ENCODE peak calls at places on chromosomes 4 and X, in four cellular contexts. B, V, A and X are unnamed samples.

GRCh38 chrX:134849390-134849789 is 141.4 kb upstream of the SMIM10 start:
- DNase-seq in B (no peak), V (no peak), A (no peak), X (no peak)

GRCh38 chrX:134749651-134750450 is 91.6 kb upstream of the PLAC1 start:
- DNase-seq in B (no peak), V (no peak), A (no peak), X (no peak)

GRCh38 chrX:51889851-51890250 is 3.6 kb upstream of the MAGED1 start:
- DNase-seq in B (no peak), V (no peak), A (no peak), X (no peak)

GRCh38 chr4:111323496-111323895 is 700.6 kb upstream of the PITX2 start:
- DNase-seq in B (no peak), V (no peak), A (no peak), X (no peak)

GRCh38 chr4:4569036-4569435 is 27.2 kb upstream of the STX18 start:
- DNase-seq in B (no peak), V (no peak), A (no peak), X (no peak)

GRCh38 chrX:54715621-54716020 is 82.4 kb downstream of the ITIH6 start:
- DNase-seq in B (no peak), V (no peak), A (no peak), X (no peak)

GRCh38 chr4:42327323-42327722 is 70.0 kb upstream of the SHISA3 start:
- DNase-seq in B (no peak), V (no peak), A (no peak), X (no peak)

GRCh38 chrX:72349190-72349589 is 43.5 kb upstream of the CITED1 start:
- DNase-seq in B (no peak), V (no peak), A (no peak), X (no peak)

GRCh38 chrX:128458888-128459287 is 406.7 kb upstream of the ACTRT1 start:
- DNase-seq in B (no peak), V (no peak), A (no peak), X (no peak)

GRCh38 chrX:37302569-37302968 is 46.6 kb upstream of the PRRG1 start:
- DNase-seq in B (peak), V (no peak), A (peak), X (peak)

GRCh38 chrX:96685205-96686099 is 810 bp downstream of the DIAPH2 start:
- DNase-seq in B (peak), V (no peak), A (no peak), X (peak)

GRCh38 chrX:39693298-39693697 is 404.5 kb downstream of the BCOR start:
- DNase-seq in B (no peak), V (no peak), A (peak), X (no peak)

GRCh38 chr4:151797131-151797530 is 36.3 kb upstream of the GATB start:
- DNase-seq in B (no peak), V (no peak), A (no peak), X (no peak)

GRCh38 chrX:139889760-139890159 is 43.1 kb downstream of the ATP11C start:
- DNase-seq in B (no peak), V (no peak), A (no peak), X (no peak)

GRCh38 chrX:139892512-139892911 is 40.3 kb downstream of the ATP11C start:
- DNase-seq in B (no peak), V (no peak), A (no peak), X (no peak)

DNA sequence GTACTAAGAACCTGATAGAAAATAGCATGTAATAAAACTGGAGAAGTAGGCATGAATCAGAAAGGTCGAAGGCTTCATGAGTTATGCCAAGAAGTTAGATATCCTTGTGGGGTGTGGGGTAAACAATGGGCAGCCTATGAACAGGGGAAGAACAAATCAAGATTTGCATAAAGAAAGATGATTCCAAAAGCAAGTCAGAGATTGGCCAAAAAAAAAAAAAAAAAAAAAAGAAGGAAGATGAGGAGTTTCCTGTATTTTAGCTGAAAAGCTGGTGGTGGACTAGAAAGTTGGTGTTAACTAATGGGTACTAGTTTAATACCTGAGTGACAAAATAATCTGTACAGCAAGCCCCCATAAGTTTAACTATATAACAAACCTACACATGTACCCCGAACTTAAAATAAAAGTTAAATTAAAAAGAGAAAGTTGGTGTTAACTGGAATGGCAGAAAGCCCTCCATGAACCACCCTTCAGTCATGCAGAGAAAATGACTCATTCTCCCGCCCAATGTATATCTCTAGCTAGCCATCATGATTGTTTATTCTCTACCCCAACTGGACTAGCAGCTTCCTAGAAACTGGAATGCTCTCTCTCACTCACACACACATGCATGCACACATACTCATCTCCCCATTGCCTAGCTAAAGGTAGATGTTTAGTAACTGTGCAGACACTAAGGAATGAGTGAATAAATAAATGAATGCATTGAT is 41.7 kb downstream of the ATP11C start:
- DNase-seq in B (no peak), V (no peak), A (peak), X (no peak)
- TF ChIP-seq HMGXB4 in B (no peak), V (no peak), A (no peak), X (no peak)

DNA sequence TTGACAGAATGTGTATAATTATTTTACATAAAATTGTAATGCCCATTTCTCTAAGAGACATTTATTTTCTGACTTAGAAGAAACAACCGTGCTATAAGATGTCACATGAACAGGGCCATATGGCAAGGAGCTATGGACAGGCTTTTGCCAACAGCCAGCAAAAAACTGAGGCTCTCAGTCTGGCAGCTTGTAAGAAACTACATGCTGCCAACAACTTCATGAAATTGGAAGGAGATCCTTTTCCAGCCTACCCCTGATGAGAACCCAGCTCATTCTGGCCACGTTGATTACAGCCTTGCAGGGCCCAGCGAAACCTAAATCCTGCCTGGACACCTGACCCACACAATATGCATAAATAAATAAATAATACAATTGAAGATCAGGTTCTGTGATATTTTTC is 250.3 kb upstream of the ARSJ start:
- DNase-seq in B (no peak), V (no peak), A (no peak), X (no peak)
- TF ChIP-seq USF2 in B (no peak), V (no peak), A (no peak), X (no peak)

GRCh38 chr4:83075696-83076095 is 38.8 kb downstream of the PLAC8 start:
- DNase-seq in B (no peak), V (no peak), A (no peak), X (no peak)
- TF ChIP-seq HMGXB4 in B (no peak), V (no peak), A (no peak), X (no peak)

GRCh38 chrX:85828771-85829170 is 218.6 kb downstream of the CHM start:
- DNase-seq in B (no peak), V (no peak), A (no peak), X (no peak)
- TF ChIP-seq USF2 in B (no peak), V (no peak), A (no peak), X (no peak)

DNA sequence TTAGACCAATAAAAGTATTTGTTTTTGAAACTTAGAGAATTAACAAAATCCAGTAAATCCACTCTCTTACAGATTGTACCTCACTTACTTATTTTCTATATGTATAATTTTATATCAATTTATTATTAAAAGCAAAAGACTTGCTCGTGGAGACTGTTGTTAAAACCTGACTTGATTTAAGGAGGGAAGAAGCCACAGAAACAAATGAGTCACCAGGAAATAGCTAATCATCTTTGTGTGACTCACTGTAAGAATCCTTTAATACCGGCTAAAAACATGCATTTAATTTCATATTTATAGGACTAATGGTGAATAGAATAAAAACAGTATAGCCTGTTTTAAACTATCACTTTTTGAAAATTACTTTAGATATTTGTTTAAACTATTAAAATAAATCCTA is 29.9 kb upstream of the UBE2NL start:
- DNase-seq in B (no peak), V (no peak), A (no peak), X (no peak)
- TF ChIP-seq HMGXB4 in B (no peak), V (no peak), A (no peak), X (no peak)

DNA sequence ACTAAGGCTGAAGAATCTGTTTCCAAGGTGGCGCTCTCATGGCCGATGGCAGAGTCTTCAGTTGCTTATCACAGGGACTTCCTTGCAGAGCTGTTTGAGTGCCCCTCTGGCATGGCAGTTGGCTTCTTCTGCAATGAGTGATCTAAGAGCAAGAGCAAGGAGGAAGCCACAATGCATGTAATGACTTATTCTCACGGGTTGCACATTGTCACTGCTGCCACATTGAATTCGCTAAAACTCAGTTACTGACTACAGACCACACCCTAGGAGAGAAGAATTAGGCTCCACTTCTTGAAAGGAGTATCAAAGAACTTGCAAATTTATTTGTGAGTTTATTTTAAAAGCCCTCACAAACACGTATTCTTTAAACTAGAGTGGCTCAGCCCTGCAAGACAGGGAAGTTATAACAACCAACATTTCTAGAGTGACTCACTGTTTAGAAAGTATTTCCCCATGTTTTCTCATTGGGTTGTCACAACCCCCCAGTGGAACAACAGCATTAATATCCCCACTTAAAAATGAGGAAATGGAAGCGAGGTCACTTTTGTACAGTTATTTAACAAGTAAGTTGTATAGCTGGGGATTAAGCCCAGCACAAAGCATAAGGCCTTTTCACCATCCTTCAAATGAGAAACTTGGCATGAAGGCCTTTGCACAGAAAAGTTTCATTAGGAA is 32.4 kb upstream of the RBPJ start:
- DNase-seq in B (no peak), V (no peak), A (no peak), X (no peak)
- TF ChIP-seq USF2 in B (no peak), V (no peak), A (no peak), X (no peak)

GRCh38 chr4:26263165-26263564 is 57.6 kb upstream of the RBPJ start:
- DNase-seq in B (peak), V (no peak), A (peak), X (no peak)
- TF ChIP-seq HMGXB4 in B (no peak), V (no peak), A (no peak), X (no peak)

GRCh38 chr4:113371061-113371460 is 321.6 kb downstream of the ANK2 start:
- DNase-seq in B (no peak), V (no peak), A (no peak), X (no peak)

GRCh38 chr4:113368056-113368455 is 318.6 kb downstream of the ANK2 start:
- DNase-seq in B (no peak), V (no peak), A (no peak), X (no peak)

DNA sequence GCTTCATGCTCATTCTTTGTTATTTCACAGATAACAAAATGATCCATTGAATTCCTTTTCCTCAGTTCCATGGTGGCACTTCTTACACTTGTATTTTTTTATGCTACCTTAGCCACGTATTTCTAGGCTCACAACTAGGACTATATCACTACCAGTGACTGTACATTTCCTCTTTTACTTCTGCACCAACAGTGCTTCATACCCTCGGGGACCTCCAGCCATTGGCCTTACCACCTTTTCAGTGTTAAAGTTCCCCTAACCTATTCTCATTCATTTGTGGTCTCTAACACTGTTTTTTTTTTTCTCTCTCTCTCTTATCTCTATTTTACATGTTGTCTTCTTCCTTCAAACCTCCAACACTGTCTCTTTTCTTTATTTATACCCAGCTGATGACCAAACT is 315.9 kb downstream of the ANK2 start:
- DNase-seq in B (no peak), V (no peak), A (no peak), X (no peak)
- TF ChIP-seq USF2 in B (no peak), V (no peak), A (no peak), X (no peak)

GRCh38 chr4:158254328-158254727 is 44.0 kb downstream of the TMEM144 start:
- DNase-seq in B (no peak), V (no peak), A (no peak), X (no peak)

GRCh38 chr4:158255727-158256324 is 45.5 kb downstream of the TMEM144 start:
- DNase-seq in B (no peak), V (peak), A (peak), X (peak)

GRCh38 chr4:158261480-158261879 is 51.2 kb downstream of the TMEM144 start:
- DNase-seq in B (no peak), V (no peak), A (no peak), X (no peak)

DNA sequence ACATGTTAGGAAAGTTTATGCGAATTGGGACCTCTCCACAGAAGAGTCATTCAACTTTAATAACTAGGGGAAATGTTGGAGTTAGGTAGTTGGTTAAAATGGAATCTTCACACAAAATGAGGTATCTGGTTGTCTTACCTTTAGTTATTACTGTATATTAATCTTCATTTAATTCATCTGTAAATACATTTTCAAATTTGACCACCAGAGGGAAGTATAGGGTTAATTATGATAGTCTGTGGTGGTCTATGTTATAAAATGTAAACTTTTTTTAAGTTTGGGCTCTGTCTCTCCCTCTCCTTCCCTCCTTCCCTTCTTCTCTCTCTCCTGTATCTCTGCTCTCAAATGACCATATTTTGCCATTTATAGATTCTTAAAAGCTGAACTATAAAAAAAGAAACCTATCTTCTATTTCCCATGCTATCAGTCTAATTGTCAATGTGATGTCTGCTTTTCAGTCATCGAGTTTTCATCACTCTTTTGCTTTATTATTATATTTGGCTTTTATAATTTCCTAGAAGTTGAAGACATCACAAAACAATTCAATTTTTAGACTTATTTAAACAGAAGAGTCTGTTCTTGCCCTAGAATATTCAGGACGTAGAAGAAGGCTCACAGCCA is 49.8 kb downstream of the TMEM144 start:
- DNase-seq in B (no peak), V (no peak), A (no peak), X (peak)
- TF ChIP-seq HMGXB4 in B (no peak), V (no peak), A (no peak), X (no peak)